ENCODE peak calls at places on chromosomes 12 and 14, in ten cellular contexts. One of them, this sample, is unnamed.

GRCh38 chr12:44708218-44708617 is 167.9 kb downstream of the NELL2 start:
- DNase-seq in activated T-cell treated with anti-CD3 and anti-CD28 coated beads, Interleukin-2, amount 50 U/mL, for 72 hours: no peak
- DNase-seq in SW480: no peak
- DNase-seq in fibroblast of mammary gland: no peak
- DNase-seq in aorta: no peak
- DNase-seq in NCI-H1436: no peak
- DNase-seq in heart left ventricle: no peak
- DNase-seq in mesendoderm: no peak
- DNase-seq in stimulated activated naive CD4-positive, alpha-beta T cell: no peak
- DNase-seq in T-helper 9 cell: no peak
- DNase-seq in this sample: no peak

GRCh38 chr12:24728366-24728765 is 220.5 kb downstream of the BCAT1 start:
- DNase-seq in activated T-cell treated with anti-CD3 and anti-CD28 coated beads, Interleukin-2, amount 50 U/mL, for 72 hours: no peak
- DNase-seq in SW480: peak
- DNase-seq in NCI-H1436: peak
- DNase-seq in fibroblast of mammary gland: peak
- DNase-seq in T-helper 9 cell: no peak
- DNase-seq in stimulated activated naive CD4-positive, alpha-beta T cell: no peak
- DNase-seq in mesendoderm: peak
- DNase-seq in heart left ventricle: no peak
- DNase-seq in aorta: no peak
- DNase-seq in this sample: no peak

GRCh38 chr14:21163721-21164120 is 7.9 kb upstream of the OR5AU1 start:
- DNase-seq in heart left ventricle: no peak
- DNase-seq in T-helper 9 cell: no peak
- DNase-seq in aorta: no peak
- DNase-seq in activated T-cell treated with anti-CD3 and anti-CD28 coated beads, Interleukin-2, amount 50 U/mL, for 72 hours: no peak
- DNase-seq in fibroblast of mammary gland: no peak
- DNase-seq in stimulated activated naive CD4-positive, alpha-beta T cell: no peak
- DNase-seq in SW480: no peak
- DNase-seq in NCI-H1436: no peak
- DNase-seq in mesendoderm: no peak
- DNase-seq in this sample: no peak

GRCh38 chr12:54054442-54055332 is 1.1 kb downstream of the HOXC4 start:
- DNase-seq in stimulated activated naive CD4-positive, alpha-beta T cell: no peak
- DNase-seq in aorta: no peak
- DNase-seq in heart left ventricle: no peak
- DNase-seq in T-helper 9 cell: no peak
- DNase-seq in mesendoderm: no peak
- DNase-seq in fibroblast of mammary gland: no peak
- DNase-seq in SW480: no peak
- DNase-seq in activated T-cell treated with anti-CD3 and anti-CD28 coated beads, Interleukin-2, amount 50 U/mL, for 72 hours: no peak
- DNase-seq in NCI-H1436: no peak
- DNase-seq in this sample: no peak

GRCh38 chr12:123096159-123096558 is 54.7 kb downstream of the PITPNM2 start:
- DNase-seq in NCI-H1436: no peak
- DNase-seq in SW480: no peak
- DNase-seq in T-helper 9 cell: no peak
- DNase-seq in mesendoderm: no peak
- DNase-seq in fibroblast of mammary gland: no peak
- DNase-seq in aorta: no peak
- DNase-seq in stimulated activated naive CD4-positive, alpha-beta T cell: no peak
- DNase-seq in heart left ventricle: no peak
- DNase-seq in activated T-cell treated with anti-CD3 and anti-CD28 coated beads, Interleukin-2, amount 50 U/mL, for 72 hours: no peak
- DNase-seq in this sample: no peak

GRCh38 chr14:89486961-89487360 is 69.9 kb upstream of the FOXN3 start:
- DNase-seq in NCI-H1436: no peak
- DNase-seq in activated T-cell treated with anti-CD3 and anti-CD28 coated beads, Interleukin-2, amount 50 U/mL, for 72 hours: no peak
- DNase-seq in aorta: no peak
- DNase-seq in SW480: no peak
- DNase-seq in T-helper 9 cell: no peak
- DNase-seq in heart left ventricle: no peak
- DNase-seq in mesendoderm: no peak
- DNase-seq in fibroblast of mammary gland: no peak
- DNase-seq in stimulated activated naive CD4-positive, alpha-beta T cell: no peak
- DNase-seq in this sample: no peak

GRCh38 chr12:7079826-7080125 is 12.5 kb downstream of the C1R start:
- DNase-seq in fibroblast of mammary gland: peak
- DNase-seq in T-helper 9 cell: no peak
- DNase-seq in aorta: no peak
- DNase-seq in SW480: no peak
- DNase-seq in activated T-cell treated with anti-CD3 and anti-CD28 coated beads, Interleukin-2, amount 50 U/mL, for 72 hours: no peak
- DNase-seq in NCI-H1436: no peak
- DNase-seq in stimulated activated naive CD4-positive, alpha-beta T cell: no peak
- DNase-seq in heart left ventricle: no peak
- DNase-seq in mesendoderm: no peak
- DNase-seq in this sample: no peak

GRCh38 chr14:94050231-94050880 is 24.2 kb downstream of the OTUB2 start:
- DNase-seq in heart left ventricle: peak
- DNase-seq in activated T-cell treated with anti-CD3 and anti-CD28 coated beads, Interleukin-2, amount 50 U/mL, for 72 hours: no peak
- DNase-seq in stimulated activated naive CD4-positive, alpha-beta T cell: no peak
- DNase-seq in aorta: no peak
- DNase-seq in NCI-H1436: no peak
- DNase-seq in SW480: no peak
- DNase-seq in T-helper 9 cell: no peak
- DNase-seq in fibroblast of mammary gland: no peak
- DNase-seq in mesendoderm: no peak
- DNase-seq in this sample: no peak

GRCh38 chr12:130401703-130402102 is 64.0 kb downstream of the PIWIL1 start:
- DNase-seq in fibroblast of mammary gland: no peak
- DNase-seq in mesendoderm: peak
- DNase-seq in SW480: peak
- DNase-seq in heart left ventricle: no peak
- DNase-seq in activated T-cell treated with anti-CD3 and anti-CD28 coated beads, Interleukin-2, amount 50 U/mL, for 72 hours: no peak
- DNase-seq in stimulated activated naive CD4-positive, alpha-beta T cell: no peak
- DNase-seq in NCI-H1436: peak
- DNase-seq in aorta: no peak
- DNase-seq in T-helper 9 cell: no peak
- DNase-seq in this sample: no peak

GRCh38 chr12:53613821-53614220 is 12.4 kb downstream of the ATF7 start:
- DNase-seq in NCI-H1436: no peak
- DNase-seq in activated T-cell treated with anti-CD3 and anti-CD28 coated beads, Interleukin-2, amount 50 U/mL, for 72 hours: no peak
- DNase-seq in T-helper 9 cell: no peak
- DNase-seq in stimulated activated naive CD4-positive, alpha-beta T cell: no peak
- DNase-seq in fibroblast of mammary gland: peak
- DNase-seq in aorta: no peak
- DNase-seq in SW480: no peak
- DNase-seq in heart left ventricle: no peak
- DNase-seq in mesendoderm: no peak
- DNase-seq in this sample: no peak

GRCh38 chr14:23577004-23577681 is 1.4 kb downstream of the JPH4 start:
- DNase-seq in stimulated activated naive CD4-positive, alpha-beta T cell: no peak
- DNase-seq in mesendoderm: peak
- DNase-seq in NCI-H1436: no peak
- DNase-seq in fibroblast of mammary gland: no peak
- DNase-seq in T-helper 9 cell: no peak
- DNase-seq in SW480: no peak
- DNase-seq in heart left ventricle: no peak
- DNase-seq in aorta: no peak
- DNase-seq in activated T-cell treated with anti-CD3 and anti-CD28 coated beads, Interleukin-2, amount 50 U/mL, for 72 hours: no peak
- DNase-seq in this sample: no peak

GRCh38 chr14:96227428-96227827 is 22.8 kb downstream of the BDKRB2 start:
- DNase-seq in activated T-cell treated with anti-CD3 and anti-CD28 coated beads, Interleukin-2, amount 50 U/mL, for 72 hours: no peak
- DNase-seq in NCI-H1436: no peak
- DNase-seq in fibroblast of mammary gland: no peak
- DNase-seq in aorta: no peak
- DNase-seq in SW480: no peak
- DNase-seq in heart left ventricle: no peak
- DNase-seq in stimulated activated naive CD4-positive, alpha-beta T cell: no peak
- DNase-seq in mesendoderm: no peak
- DNase-seq in T-helper 9 cell: no peak
- DNase-seq in this sample: no peak

GRCh38 chr12:15863984-15864383 is 18.2 kb upstream of the STRAP start:
- DNase-seq in fibroblast of mammary gland: no peak
- DNase-seq in NCI-H1436: no peak
- DNase-seq in aorta: no peak
- DNase-seq in mesendoderm: no peak
- DNase-seq in T-helper 9 cell: no peak
- DNase-seq in activated T-cell treated with anti-CD3 and anti-CD28 coated beads, Interleukin-2, amount 50 U/mL, for 72 hours: no peak
- DNase-seq in SW480: no peak
- DNase-seq in stimulated activated naive CD4-positive, alpha-beta T cell: no peak
- DNase-seq in heart left ventricle: no peak
- DNase-seq in this sample: no peak

GRCh38 chr12:58302487-58303011 is 361.2 kb downstream of the ATP23 start:
- DNase-seq in SW480: no peak
- DNase-seq in mesendoderm: no peak
- DNase-seq in T-helper 9 cell: no peak
- DNase-seq in fibroblast of mammary gland: no peak
- DNase-seq in stimulated activated naive CD4-positive, alpha-beta T cell: no peak
- DNase-seq in NCI-H1436: no peak
- DNase-seq in heart left ventricle: no peak
- DNase-seq in activated T-cell treated with anti-CD3 and anti-CD28 coated beads, Interleukin-2, amount 50 U/mL, for 72 hours: no peak
- DNase-seq in aorta: no peak
- DNase-seq in this sample: no peak

GRCh38 chr14:105271224-105271890 is 23.0 kb downstream of the BTBD6 start:
- DNase-seq in heart left ventricle: no peak
- DNase-seq in NCI-H1436: no peak
- DNase-seq in activated T-cell treated with anti-CD3 and anti-CD28 coated beads, Interleukin-2, amount 50 U/mL, for 72 hours: no peak
- DNase-seq in fibroblast of mammary gland: no peak
- DNase-seq in aorta: no peak
- DNase-seq in stimulated activated naive CD4-positive, alpha-beta T cell: no peak
- DNase-seq in SW480: no peak
- DNase-seq in mesendoderm: no peak
- DNase-seq in T-helper 9 cell: no peak
- DNase-seq in this sample: no peak

GRCh38 chr14:68284333-68284732 is 464.8 kb downstream of the RAD51B start:
- DNase-seq in SW480: no peak
- DNase-seq in activated T-cell treated with anti-CD3 and anti-CD28 coated beads, Interleukin-2, amount 50 U/mL, for 72 hours: no peak
- DNase-seq in T-helper 9 cell: no peak
- DNase-seq in heart left ventricle: no peak
- DNase-seq in fibroblast of mammary gland: no peak
- DNase-seq in aorta: no peak
- DNase-seq in mesendoderm: no peak
- DNase-seq in stimulated activated naive CD4-positive, alpha-beta T cell: no peak
- DNase-seq in NCI-H1436: no peak
- DNase-seq in this sample: no peak

GRCh38 chr12:46933947-46934346 is 108.2 kb upstream of the SLC38A4 start:
- DNase-seq in stimulated activated naive CD4-positive, alpha-beta T cell: no peak
- DNase-seq in NCI-H1436: peak
- DNase-seq in T-helper 9 cell: no peak
- DNase-seq in aorta: no peak
- DNase-seq in activated T-cell treated with anti-CD3 and anti-CD28 coated beads, Interleukin-2, amount 50 U/mL, for 72 hours: no peak
- DNase-seq in mesendoderm: peak
- DNase-seq in SW480: peak
- DNase-seq in fibroblast of mammary gland: peak
- DNase-seq in heart left ventricle: no peak
- DNase-seq in this sample: no peak

GRCh38 chr14:77286554-77286953 is 15.5 kb upstream of the NGB start:
- DNase-seq in stimulated activated naive CD4-positive, alpha-beta T cell: no peak
- DNase-seq in heart left ventricle: no peak
- DNase-seq in SW480: no peak
- DNase-seq in aorta: no peak
- DNase-seq in fibroblast of mammary gland: no peak
- DNase-seq in T-helper 9 cell: no peak
- DNase-seq in NCI-H1436: no peak
- DNase-seq in mesendoderm: no peak
- DNase-seq in activated T-cell treated with anti-CD3 and anti-CD28 coated beads, Interleukin-2, amount 50 U/mL, for 72 hours: no peak
- DNase-seq in this sample: no peak

GRCh38 chr12:111942557-111942956 is 70.4 kb downstream of the TMEM116 start:
- DNase-seq in mesendoderm: no peak
- DNase-seq in aorta: no peak
- DNase-seq in T-helper 9 cell: no peak
- DNase-seq in NCI-H1436: no peak
- DNase-seq in activated T-cell treated with anti-CD3 and anti-CD28 coated beads, Interleukin-2, amount 50 U/mL, for 72 hours: no peak
- DNase-seq in fibroblast of mammary gland: peak
- DNase-seq in SW480: no peak
- DNase-seq in heart left ventricle: no peak
- DNase-seq in stimulated activated naive CD4-positive, alpha-beta T cell: no peak
- DNase-seq in this sample: no peak

GRCh38 chr14:85417396-85417795 is 112.5 kb upstream of the FLRT2 start:
- DNase-seq in fibroblast of mammary gland: no peak
- DNase-seq in stimulated activated naive CD4-positive, alpha-beta T cell: no peak
- DNase-seq in activated T-cell treated with anti-CD3 and anti-CD28 coated beads, Interleukin-2, amount 50 U/mL, for 72 hours: no peak
- DNase-seq in mesendoderm: no peak
- DNase-seq in NCI-H1436: no peak
- DNase-seq in heart left ventricle: no peak
- DNase-seq in aorta: no peak
- DNase-seq in SW480: no peak
- DNase-seq in T-helper 9 cell: no peak
- DNase-seq in this sample: no peak

GRCh38 chr12:45122776-45123380 is 72.0 kb upstream of the DBX2 start:
- DNase-seq in heart left ventricle: no peak
- DNase-seq in activated T-cell treated with anti-CD3 and anti-CD28 coated beads, Interleukin-2, amount 50 U/mL, for 72 hours: no peak
- DNase-seq in mesendoderm: peak
- DNase-seq in fibroblast of mammary gland: peak
- DNase-seq in NCI-H1436: no peak
- DNase-seq in T-helper 9 cell: no peak
- DNase-seq in aorta: no peak
- DNase-seq in SW480: peak
- DNase-seq in stimulated activated naive CD4-positive, alpha-beta T cell: no peak
- DNase-seq in this sample: no peak

GRCh38 chr12:92629349-92630065 is 73.3 kb upstream of the PLEKHG7 start:
- DNase-seq in NCI-H1436: no peak
- DNase-seq in SW480: no peak
- DNase-seq in aorta: no peak
- DNase-seq in stimulated activated naive CD4-positive, alpha-beta T cell: no peak
- DNase-seq in heart left ventricle: no peak
- DNase-seq in T-helper 9 cell: no peak
- DNase-seq in activated T-cell treated with anti-CD3 and anti-CD28 coated beads, Interleukin-2, amount 50 U/mL, for 72 hours: no peak
- DNase-seq in fibroblast of mammary gland: no peak
- DNase-seq in mesendoderm: peak
- DNase-seq in this sample: no peak

This sample was measured in activated CD4-positive, alpha-beta T cell treated with anti-CD3 and anti-CD28 coated beads for 48 hours.